ENCODE peak calls at places on chromosomes 4 and X, in eight cellular contexts. H, X, I, K, Z, U, W and N are unnamed samples.

GRCh38 chrX:135060697-135061096 is 8.8 kb upstream of the RTL8A start:
- DNase-seq in H (no peak), X (no peak), I (no peak), K (no peak), Z (no peak), U (no peak), W (no peak), N (no peak)

GRCh38 chrX:107675823-107676555 is 47.7 kb downstream of the PRPS1 start:
- DNase-seq in H (peak), X (no peak), I (no peak), K (peak), Z (peak), U (no peak), W (no peak), N (no peak)

GRCh38 chr4:122480023-122480422 is 23.5 kb upstream of the IL2 start:
- DNase-seq in H (no peak), X (no peak), I (no peak), K (peak), Z (peak), U (no peak), W (no peak), N (no peak)

GRCh38 chr4:175431635-175432034 is 380.4 kb downstream of the GPM6A start:
- DNase-seq in H (no peak), X (no peak), I (no peak), K (no peak), Z (no peak), U (no peak), W (no peak), N (no peak)

GRCh38 chr4:169361741-169362140 is 91.0 kb upstream of the SH3RF1 start:
- DNase-seq in H (no peak), X (no peak), I (no peak), K (no peak), Z (no peak), U (no peak), W (no peak), N (no peak)

GRCh38 chr4:57023104-57023503 is 44.4 kb downstream of the POLR2B start:
- DNase-seq in H (no peak), X (no peak), I (no peak), K (peak), Z (peak), U (no peak), W (no peak), N (no peak)

GRCh38 chr4:185836268-185837084 is 24.5 kb upstream of the SORBS2 start:
- DNase-seq in H (no peak), X (no peak), I (no peak), K (no peak), Z (no peak), U (no peak), W (no peak), N (no peak)

GRCh38 chrX:29841750-29842149 is 373.6 kb upstream of the MAGEB2 start:
- DNase-seq in H (no peak), X (no peak), I (no peak), K (peak), Z (no peak), U (no peak), W (no peak), N (no peak)

GRCh38 chr4:99894998-99895397 is 771 bp upstream of the LAMTOR3 start:
- DNase-seq in H (no peak), X (no peak), I (no peak), K (no peak), Z (no peak), U (no peak), W (no peak), N (no peak)

GRCh38 chr4:127783026-127783769 is 1.1 kb downstream of the HSPA4L start:
- DNase-seq in H (no peak), X (peak), I (peak), K (peak), Z (peak), U (peak), W (no peak), N (peak)

GRCh38 chr4:26707342-26707741 is 123.5 kb downstream of the TBC1D19 start:
- DNase-seq in H (no peak), X (no peak), I (no peak), K (no peak), Z (no peak), U (no peak), W (no peak), N (no peak)

GRCh38 chr4:120733968-120734367 is 188.6 kb downstream of the PRDM5 start:
- DNase-seq in H (no peak), X (no peak), I (no peak), K (no peak), Z (no peak), U (no peak), W (no peak), N (no peak)

GRCh38 chr4:166675411-166675810 is 558.9 kb downstream of the SPOCK3 start:
- DNase-seq in H (no peak), X (no peak), I (no peak), K (peak), Z (peak), U (no peak), W (no peak), N (no peak)

GRCh38 chr4:184784628-184785257 is 41.0 kb downstream of the ACSL1 start:
- DNase-seq in H (no peak), X (no peak), I (no peak), K (no peak), Z (no peak), U (no peak), W (no peak), N (no peak)

GRCh38 chrX:30935985-30936384 is 46.9 kb upstream of the TAB3 start:
- DNase-seq in H (no peak), X (no peak), I (no peak), K (peak), Z (peak), U (no peak), W (no peak), N (no peak)

GRCh38 chrX:13938053-13938765 is 91.5 kb downstream of the GEMIN8 start:
- DNase-seq in H (no peak), X (peak), I (no peak), K (no peak), Z (no peak), U (peak), W (peak), N (no peak)

GRCh38 chrX:7062276-7062675 is 85.2 kb upstream of the STS start:
- DNase-seq in H (no peak), X (no peak), I (no peak), K (peak), Z (peak), U (no peak), W (no peak), N (no peak)

GRCh38 chr4:176207839-176208238 is 12.5 kb upstream of the SPATA4 start:
- DNase-seq in H (no peak), X (no peak), I (no peak), K (no peak), Z (no peak), U (no peak), W (no peak), N (no peak)

GRCh38 chr4:94621491-94622080 is 136.2 kb upstream of the BMPR1B start:
- DNase-seq in H (no peak), X (no peak), I (no peak), K (peak), Z (peak), U (no peak), W (peak), N (no peak)

GRCh38 chrX:69153060-69153730 is 12.1 kb downstream of the PJA1 start:
- DNase-seq in H (no peak), X (no peak), I (peak), K (peak), Z (peak), U (no peak), W (no peak), N (no peak)

GRCh38 chr4:86414686-86415085 is 54.8 kb upstream of the MAPK10 start:
- DNase-seq in H (no peak), X (no peak), I (no peak), K (peak), Z (no peak), U (no peak), W (no peak), N (no peak)

GRCh38 chr4:141711211-141711610 is 74.8 kb downstream of the IL15 start:
- DNase-seq in H (no peak), X (no peak), I (no peak), K (peak), Z (peak), U (no peak), W (no peak), N (no peak)

GRCh38 chr4:189128341-189128740 is 812.3 kb upstream of the FRG1 start:
- DNase-seq in H (no peak), X (no peak), I (no peak), K (no peak), Z (no peak), U (no peak), W (no peak), N (no peak)

GRCh38 chrX:15761564-15762191 is 23.6 kb downstream of the CA5B start:
- DNase-seq in H (peak), X (no peak), I (no peak), K (peak), Z (peak), U (no peak), W (peak), N (no peak)

GRCh38 chr4:34181311-34181808 is 2063.0 kb downstream of the ARAP2 start:
- DNase-seq in H (no peak), X (no peak), I (no peak), K (peak), Z (peak), U (no peak), W (no peak), N (no peak)

GRCh38 chr4:105937759-105938158 is 42.5 kb downstream of the NPNT start:
- DNase-seq in H (no peak), X (no peak), I (no peak), K (no peak), Z (peak), U (no peak), W (no peak), N (no peak)

GRCh38 chr4:157600583-157600982 is 380.1 kb downstream of the GRIA2 start:
- DNase-seq in H (no peak), X (no peak), I (no peak), K (no peak), Z (no peak), U (no peak), W (no peak), N (no peak)

GRCh38 chr4:97656034-97656720 is 487.1 kb downstream of the STPG2 start:
- DNase-seq in H (no peak), X (no peak), I (no peak), K (peak), Z (peak), U (no peak), W (no peak), N (no peak)

GRCh38 chr4:77636902-77637301 is 31.3 kb downstream of the CXCL13 start:
- DNase-seq in H (no peak), X (no peak), I (peak), K (peak), Z (peak), U (no peak), W (no peak), N (no peak)

GRCh38 chrX:22526339-22526738 is 253.6 kb downstream of the CBLL2 start:
- DNase-seq in H (no peak), X (no peak), I (no peak), K (peak), Z (peak), U (no peak), W (peak), N (no peak)

GRCh38 chr4:140626982-140627381 is 58.2 kb upstream of the UCP1 start:
- DNase-seq in H (no peak), X (no peak), I (no peak), K (peak), Z (no peak), U (no peak), W (no peak), N (no peak)

GRCh38 chrX:41178201-41178600 is 93.0 kb downstream of the USP9X start:
- DNase-seq in H (no peak), X (no peak), I (no peak), K (no peak), Z (no peak), U (no peak), W (no peak), N (no peak)

GRCh38 chrX:96453139-96453538 is 231.5 kb upstream of the DIAPH2 start:
- DNase-seq in H (no peak), X (no peak), I (no peak), K (no peak), Z (no peak), U (no peak), W (peak), N (no peak)

GRCh38 chrX:29662101-29662500 is 553.3 kb upstream of the MAGEB2 start:
- DNase-seq in H (no peak), X (no peak), I (no peak), K (peak), Z (peak), U (no peak), W (no peak), N (no peak)

GRCh38 chr4:185183622-185184281 is 20.0 kb downstream of the CFAP97 start:
- DNase-seq in H (peak), X (peak), I (no peak), K (peak), Z (peak), U (no peak), W (peak), N (no peak)

GRCh38 chrX:11758400-11759171 is 549 bp downstream of the MSL3 start:
- DNase-seq in H (peak), X (peak), I (peak), K (peak), Z (peak), U (peak), W (peak), N (peak)

GRCh38 chr4:185671496-185671895 is 136.2 kb upstream of the PDLIM3 start:
- DNase-seq in H (no peak), X (no peak), I (no peak), K (no peak), Z (no peak), U (no peak), W (no peak), N (no peak)

GRCh38 chr4:47219586-47219985 is 188.2 kb downstream of the GABRB1 start:
- DNase-seq in H (no peak), X (no peak), I (no peak), K (peak), Z (no peak), U (no peak), W (no peak), N (no peak)

GRCh38 chr4:159016527-159017137 is 86.2 kb upstream of the RAPGEF2 start:
- DNase-seq in H (no peak), X (no peak), I (no peak), K (peak), Z (no peak), U (no peak), W (peak), N (no peak)
- TF ChIP-seq CTCF in H (no peak), X (no peak), I (no peak), K (peak), Z (no peak), U (no peak), W (peak), N (peak)

GRCh38 chr4:156596026-156596425 is 375.6 kb downstream of the PDGFC start:
- DNase-seq in H (no peak), X (no peak), I (no peak), K (peak), Z (peak), U (no peak), W (no peak), N (no peak)

GRCh38 chr4:156591679-156592078 is 379.9 kb downstream of the PDGFC start:
- DNase-seq in H (no peak), X (no peak), I (no peak), K (no peak), Z (no peak), U (no peak), W (no peak), N (no peak)

GRCh38 chr4:156595041-156595440 is 376.6 kb downstream of the PDGFC start:
- DNase-seq in H (no peak), X (no peak), I (no peak), K (no peak), Z (no peak), U (no peak), W (no peak), N (no peak)

GRCh38 chr4:156594619-156595018 is 377.0 kb downstream of the PDGFC start:
- DNase-seq in H (no peak), X (peak), I (no peak), K (peak), Z (peak), U (no peak), W (no peak), N (no peak)

DNA sequence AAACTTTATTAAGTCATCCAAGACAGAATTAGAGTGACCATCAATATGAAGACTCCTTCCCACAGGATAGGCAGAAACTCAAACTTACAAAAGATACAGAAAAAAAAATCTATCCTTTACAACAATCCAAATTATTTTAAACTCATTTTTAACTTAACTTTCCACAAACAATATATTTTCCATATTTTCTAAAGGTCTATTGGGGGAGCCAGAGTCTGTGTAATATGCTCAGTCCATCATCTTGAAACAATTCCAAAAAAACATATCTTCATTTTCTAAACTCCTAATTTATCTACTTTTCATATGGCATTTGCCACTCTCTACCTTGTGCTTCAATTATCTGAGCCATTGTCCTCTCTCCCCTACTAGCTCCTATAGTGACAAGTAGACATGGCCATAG is 378.1 kb downstream of the PDGFC start:
- DNase-seq in H (no peak), X (no peak), I (no peak), K (peak), Z (peak), U (no peak), W (no peak), N (no peak)
- TF ChIP-seq CTCF in H (no peak), X (no peak), I (peak), K (peak), Z (peak), U (no peak), W (no peak), N (peak)

GRCh38 chrX:86171366-86171765 is 23.1 kb downstream of the DACH2 start:
- DNase-seq in H (no peak), X (no peak), I (no peak), K (peak), Z (peak), U (no peak), W (no peak), N (peak)
- TF ChIP-seq CTCF in H (no peak), X (no peak), I (peak), K (peak), Z (peak), U (peak), W (peak), N (peak)

DNA sequence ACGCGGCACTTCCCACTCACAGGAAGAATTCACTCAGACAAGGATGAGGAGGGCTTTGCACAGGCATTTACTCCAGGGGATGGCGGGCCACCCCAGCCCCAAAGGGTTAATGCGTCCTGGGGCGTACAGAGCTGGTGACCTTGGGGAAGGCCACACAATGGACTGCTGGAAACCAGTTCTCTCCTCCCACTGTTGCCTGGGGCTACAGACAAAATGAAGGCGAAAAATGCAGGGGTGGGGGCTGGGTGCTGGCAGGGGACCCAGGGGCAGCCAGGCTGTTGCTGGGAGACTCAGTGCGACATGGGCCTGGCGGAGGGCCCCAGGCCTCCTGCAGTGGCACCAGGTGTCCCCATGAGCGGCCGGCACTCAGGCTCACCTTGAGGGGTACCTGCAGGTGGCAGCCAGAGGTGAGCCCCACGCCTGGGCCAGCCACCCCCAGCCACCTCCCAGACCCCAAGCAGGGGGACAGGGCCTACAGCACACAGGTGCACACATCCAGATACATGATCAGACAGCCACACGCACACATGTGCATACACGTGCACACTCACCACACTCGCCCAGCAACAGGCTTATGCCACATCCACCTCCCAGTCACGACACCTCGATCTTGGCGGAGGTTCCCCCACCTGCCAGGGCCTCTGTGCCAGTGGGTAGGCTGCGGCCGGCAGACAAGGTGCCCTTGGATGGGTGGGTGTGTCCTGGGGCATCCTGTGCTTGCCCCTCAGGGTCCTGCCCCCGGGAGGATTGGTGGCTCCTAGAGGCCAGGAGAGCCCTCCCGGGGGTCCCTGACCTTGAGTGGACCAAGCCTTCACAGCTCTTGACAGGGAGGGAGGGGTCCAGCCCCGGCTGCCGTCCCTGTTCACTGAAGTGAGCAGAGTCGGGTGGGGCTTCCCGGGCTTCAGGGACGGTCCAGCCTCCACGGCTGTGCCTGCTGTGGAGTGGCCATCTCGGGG is 13.1 kb downstream of the NAT8L start:
- DNase-seq in H (no peak), X (peak), I (peak), K (no peak), Z (no peak), U (peak), W (peak), N (peak)
- TF ChIP-seq CTCF in H (no peak), X (no peak), I (no peak), K (no peak), Z (no peak), U (no peak), W (no peak), N (no peak)